ENCODE peak calls at places on chromosomes 5 and 9, in five cellular contexts. X is GM12878, R is K562, W is HEK293T, L is HepG2. U is an unnamed sample.

GRCh38 chr5:38809388-38810359 is 36.1 kb upstream of the OSMR start:
- DNase-seq in R (peak; percentile 84), L (peak; percentile 68), X (no peak), W (peak; percentile 77), U (peak; percentile 87)

GRCh38 chr5:141777711-141778110 is 95.7 kb upstream of the ARAP3 start:
- DNase-seq in W (no peak), L (no peak), R (no peak), X (no peak), U (no peak)

GRCh38 chr5:153402550-153402949 is 87.9 kb upstream of the GRIA1 start:
- DNase-seq in L (no peak), X (no peak), R (no peak), W (no peak), U (no peak)

GRCh38 chr5:147930759-147931158 is 24.4 kb upstream of the C5orf46 start:
- DNase-seq in X (no peak), W (no peak), L (no peak), R (no peak), U (no peak)

GRCh38 chr5:89968870-89969472 is 440.6 kb downstream of the CETN3 start:
- DNase-seq in R (no peak), L (no peak), W (no peak), X (no peak), U (no peak)

GRCh38 chr9:81128701-81129100 is 560.6 kb downstream of the TLE1 start:
- DNase-seq in R (no peak), X (no peak), W (no peak), L (no peak), U (no peak)

GRCh38 chr5:64768358-64769312 is at the start of the genes CWC27 and SREK1IP1:
- DNase-seq in L (peak; percentile 87), W (peak; percentile 76), R (peak; percentile 65), X (peak; percentile 79), U (peak; percentile 75)

GRCh38 chr9:84123648-84124406 is 143.2 kb downstream of the RMI1 start:
- DNase-seq in X (peak; percentile 36), R (no peak), L (no peak), W (no peak), U (no peak)

GRCh38 chr5:1916041-1917001 is 33.6 kb upstream of the IRX4 start:
- DNase-seq in X (no peak), R (no peak), W (no peak), L (no peak), U (no peak)

GRCh38 chr9:88873635-88874034 is 117.6 kb upstream of the S1PR3 start:
- DNase-seq in L (no peak), W (no peak), X (no peak), R (no peak), U (no peak)

GRCh38 chr5:42715791-42716190 is 40.8 kb upstream of the CCDC152 start:
- DNase-seq in X (no peak), R (no peak), W (no peak), L (no peak), U (no peak)

GRCh38 chr5:35246411-35246810 is 16.1 kb upstream of the PRLR start:
- DNase-seq in L (peak; percentile 35), X (no peak), R (no peak), W (no peak), U (no peak)

GRCh38 chr5:135847976-135848375 is 13.5 kb downstream of the SLC25A48 start:
- DNase-seq in L (no peak), W (no peak), X (no peak), R (no peak), U (no peak)

GRCh38 chr5:74953961-74954720 is 88.0 kb upstream of the FAM169A start:
- DNase-seq in L (peak; percentile 94), R (no peak), X (no peak), W (no peak), U (no peak)

DNA sequence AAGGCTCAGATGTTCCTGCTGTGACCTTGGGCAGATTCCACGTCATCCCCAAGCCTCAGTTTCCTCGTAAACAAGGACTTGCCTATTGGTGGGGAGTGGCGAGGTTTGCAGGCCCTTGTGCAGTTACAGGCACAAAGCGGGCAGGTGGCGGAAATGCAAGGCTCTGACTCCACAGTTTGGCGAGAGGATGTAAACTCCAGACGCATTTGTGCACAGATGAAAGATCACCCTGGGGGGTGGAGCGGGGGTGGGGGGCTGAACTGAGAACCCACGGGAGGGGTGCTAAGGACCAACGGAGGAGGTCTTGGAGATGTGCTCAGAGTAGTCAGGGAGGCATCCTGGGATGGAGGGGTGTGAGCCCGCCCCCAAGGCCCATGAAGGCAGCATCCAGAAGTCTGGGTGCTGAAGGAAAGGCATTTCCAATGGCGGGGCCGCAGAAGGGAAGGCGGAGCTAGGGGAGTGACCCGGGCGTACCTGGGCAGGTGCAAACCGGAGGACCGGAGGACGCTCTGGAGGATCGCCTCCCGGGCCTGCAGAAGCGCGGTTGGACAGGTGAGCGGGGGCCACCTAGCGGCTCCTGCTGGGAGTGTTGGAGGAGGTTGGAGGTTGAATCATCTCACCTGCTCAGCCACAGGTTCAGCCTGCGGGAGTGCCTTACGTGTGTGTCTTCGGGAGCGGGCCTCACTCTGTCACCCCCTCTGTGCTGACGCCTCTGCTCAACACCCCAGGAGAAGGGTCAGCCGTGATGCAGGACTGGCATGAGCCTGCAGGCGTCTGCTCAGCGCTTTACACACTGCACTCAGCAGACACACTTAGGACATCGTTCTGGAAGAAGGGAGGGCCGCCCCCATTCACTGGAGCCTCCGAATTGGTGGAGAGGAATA is 1.9 kb upstream of the FIBCD1 start:
- DNase-seq in W (peak; percentile 74), X (no peak), L (peak; percentile 47), R (peak; percentile 63), U (peak; percentile 84)
- TF ChIP-seq FOXM1 in W (no peak), X (no peak), L (no peak), R (no peak), U (no peak)

DNA sequence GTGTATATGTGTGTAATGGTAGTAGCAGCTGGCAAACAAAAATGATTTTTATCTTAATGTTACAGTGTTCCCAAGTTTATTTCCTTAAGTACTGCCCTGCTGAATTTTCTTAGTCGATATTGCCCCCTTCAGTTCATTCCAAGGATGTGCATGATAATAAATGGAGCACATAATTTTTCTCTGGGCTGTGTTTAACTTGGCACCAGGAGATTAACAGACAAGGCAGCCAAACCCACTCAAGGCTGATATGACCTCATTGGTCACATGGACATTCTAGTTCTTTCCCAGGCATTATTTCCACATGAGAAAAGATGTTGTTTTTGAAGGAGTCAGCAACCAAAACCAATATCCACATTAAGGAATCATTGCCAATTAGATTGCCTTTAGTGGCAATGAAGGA is 61.8 kb downstream of the COX7C start:
- DNase-seq in X (no peak), L (peak; percentile 45), W (peak; percentile 46), R (peak; percentile 11), U (peak; percentile 22)
- TF ChIP-seq FOXM1 in X (no peak), L (no peak), W (no peak), R (no peak), U (no peak)

GRCh38 chr5:115952579-115952978 is 9.7 kb upstream of the LVRN start:
- DNase-seq in R (no peak), L (no peak), X (no peak), W (no peak), U (no peak)
- TF ChIP-seq FOXM1 in R (no peak), L (no peak), X (no peak), W (no peak), U (no peak)

GRCh38 chr5:113053614-113054013 is 77.0 kb downstream of the DCP2 start:
- DNase-seq in R (peak; percentile 47), L (no peak), X (no peak), W (no peak), U (no peak)
- TF ChIP-seq FOXM1 in R (no peak), L (no peak), X (no peak), W (no peak), U (no peak)

DNA sequence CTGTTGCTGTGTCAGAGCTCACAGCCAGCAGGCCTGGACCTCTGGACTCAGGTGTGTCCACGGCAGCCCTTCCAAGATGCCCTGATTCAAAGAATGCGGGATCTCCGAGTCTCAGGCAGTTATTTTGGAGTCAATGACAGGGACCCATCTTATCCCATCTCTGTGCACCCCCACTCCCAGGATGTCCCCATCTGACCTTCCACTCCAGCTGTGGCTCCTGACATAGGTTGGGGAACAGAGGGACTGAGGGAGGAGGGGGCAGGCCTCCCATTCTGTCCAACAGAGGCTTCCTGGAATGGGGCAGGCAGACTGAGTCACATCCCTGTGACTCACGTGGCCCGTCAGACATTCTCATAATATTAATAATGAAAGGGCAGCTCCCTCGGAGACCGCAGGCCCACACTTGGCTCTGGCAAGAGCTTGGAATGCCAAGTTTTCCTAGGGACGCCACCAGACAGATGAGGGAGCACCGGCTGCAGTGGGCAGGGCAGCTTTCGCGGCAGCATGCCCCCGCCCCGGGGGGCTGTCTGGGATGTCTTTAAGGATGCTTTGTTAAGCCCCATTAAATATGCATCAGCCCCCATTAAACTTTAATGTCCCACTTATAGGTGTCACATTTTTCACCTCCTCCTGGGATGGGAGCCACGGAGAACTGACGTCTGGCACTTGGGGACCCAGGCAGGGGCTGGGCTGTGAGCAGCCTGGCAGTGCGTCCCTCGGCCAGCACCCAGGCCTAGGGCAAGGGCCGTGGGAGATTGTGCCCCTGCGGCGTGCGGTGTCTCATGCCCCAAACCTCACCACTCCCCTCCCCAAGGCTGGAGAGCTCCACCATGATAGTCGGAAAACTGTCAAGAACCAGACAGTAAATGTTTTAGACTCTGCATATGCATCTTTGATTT is 23.6 kb upstream of the FIBCD1 start:
- DNase-seq in R (peak; percentile 66), X (no peak), W (no peak), L (no peak), U (peak; percentile 49)
- TF ChIP-seq FOXM1 in R (no peak), X (no peak), W (no peak), L (no peak), U (no peak)